ENCODE peak calls at places on chromosomes 1 and 21, in nine cellular contexts. F, G, U, A, R, C, D, I and T are unnamed samples.

GRCh38 chr1:84959294-84959693 is 37.6 kb downstream of the MCOLN2 start:
- DNase-seq in F (no peak), G (no peak), U (no peak), A (no peak), R (no peak), C (no peak), D (no peak), I (no peak), T (no peak)

GRCh38 chr1:23574265-23574754 is 15.0 kb upstream of the ID3 start:
- DNase-seq in F (no peak), G (no peak), U (no peak), A (no peak), R (no peak), C (no peak), D (no peak), I (no peak), T (no peak)

GRCh38 chr1:26957306-26957705 is 3.0 kb downstream of the KDF1 start:
- DNase-seq in F (no peak), G (no peak), U (no peak), A (no peak), R (no peak), C (no peak), D (no peak), I (no peak), T (no peak)

GRCh38 chr1:76257823-76258222 is 183.3 kb downstream of the ST6GALNAC3 start:
- DNase-seq in F (no peak), G (no peak), U (no peak), A (no peak), R (no peak), C (no peak), D (no peak), I (no peak), T (no peak)

GRCh38 chr1:10795305-10796021 is 983 bp downstream of the CASZ1 start:
- DNase-seq in F (no peak), G (peak), U (no peak), A (no peak), R (peak), C (peak), D (no peak), I (no peak), T (no peak)

GRCh38 chr1:26602378-26602959 is 72.9 kb downstream of the RPS6KA1 start:
- DNase-seq in F (no peak), G (peak), U (no peak), A (no peak), R (no peak), C (peak), D (no peak), I (peak), T (no peak)

GRCh38 chr1:159076753-159077656 is at the start of gene AIM2:
- DNase-seq in F (no peak), G (no peak), U (peak), A (peak), R (peak), C (no peak), D (peak), I (no peak), T (no peak)

GRCh38 chr1:8408151-8408839 is 90.4 kb downstream of the SLC45A1 start:
- DNase-seq in F (peak), G (peak), U (no peak), A (no peak), R (peak), C (peak), D (peak), I (peak), T (peak)

GRCh38 chr1:112575154-112575804 is 43.7 kb downstream of the ST7L start:
- DNase-seq in F (no peak), G (no peak), U (no peak), A (no peak), R (peak), C (no peak), D (no peak), I (no peak), T (no peak)

DNA sequence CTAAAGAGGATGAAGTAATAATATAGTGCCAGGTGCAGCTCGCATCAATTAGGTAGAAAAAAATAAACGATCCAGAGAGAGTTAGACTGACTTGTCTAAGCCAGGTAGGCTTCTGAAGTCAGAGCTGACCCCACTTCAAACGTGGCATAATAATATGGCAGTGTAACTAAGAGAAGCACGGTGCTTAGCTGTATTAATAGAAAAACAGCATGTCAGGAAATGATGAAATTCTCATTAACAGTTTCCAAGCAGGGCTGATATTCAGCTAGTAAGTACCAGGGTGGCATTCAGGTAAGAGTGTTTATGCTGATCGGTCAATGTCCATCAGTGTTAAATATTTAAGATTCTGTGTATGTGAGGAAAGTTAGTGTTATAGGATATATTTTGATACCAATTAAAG is 145.8 kb upstream of the SAMSN1 start:
- DNase-seq in F (no peak), G (no peak), U (no peak), A (no peak), R (no peak), C (no peak), D (no peak), I (no peak), T (no peak)
- H3K27ac ChIP-seq in F (no peak), G (no peak), U (no peak), A (no peak), R (no peak), C (no peak), D (no peak), I (no peak), T (no peak)

GRCh38 chr1:14260480-14260879 is 338.0 kb upstream of the KAZN start:
- DNase-seq in F (no peak), G (peak), U (no peak), A (no peak), R (no peak), C (no peak), D (no peak), I (no peak), T (no peak)
- H3K27ac ChIP-seq in F (no peak), G (no peak), U (no peak), A (no peak), R (no peak), C (no peak), D (no peak), I (peak), T (no peak)

GRCh38 chr1:193606035-193606434 is 419.6 kb upstream of the B3GALT2 start:
- DNase-seq in F (no peak), G (no peak), U (no peak), A (no peak), R (no peak), C (no peak), D (no peak), I (no peak), T (no peak)

GRCh38 chr1:193614275-193614674 is 427.9 kb upstream of the B3GALT2 start:
- DNase-seq in F (no peak), G (no peak), U (no peak), A (no peak), R (no peak), C (no peak), D (no peak), I (no peak), T (no peak)

GRCh38 chr1:193614817-193615216 is 428.4 kb upstream of the B3GALT2 start:
- DNase-seq in F (no peak), G (no peak), U (no peak), A (no peak), R (no peak), C (no peak), D (no peak), I (no peak), T (no peak)

GRCh38 chr1:193609592-193609991 is 423.2 kb upstream of the B3GALT2 start:
- DNase-seq in F (no peak), G (no peak), U (no peak), A (no peak), R (no peak), C (no peak), D (no peak), I (no peak), T (no peak)
- H3K27ac ChIP-seq in F (no peak), G (no peak), U (no peak), A (no peak), R (no peak), C (no peak), D (no peak), I (no peak), T (no peak)

GRCh38 chr1:97711858-97712257 is 209.0 kb downstream of the DPYD start:
- DNase-seq in F (no peak), G (no peak), U (no peak), A (no peak), R (no peak), C (no peak), D (no peak), I (no peak), T (no peak)

DNA sequence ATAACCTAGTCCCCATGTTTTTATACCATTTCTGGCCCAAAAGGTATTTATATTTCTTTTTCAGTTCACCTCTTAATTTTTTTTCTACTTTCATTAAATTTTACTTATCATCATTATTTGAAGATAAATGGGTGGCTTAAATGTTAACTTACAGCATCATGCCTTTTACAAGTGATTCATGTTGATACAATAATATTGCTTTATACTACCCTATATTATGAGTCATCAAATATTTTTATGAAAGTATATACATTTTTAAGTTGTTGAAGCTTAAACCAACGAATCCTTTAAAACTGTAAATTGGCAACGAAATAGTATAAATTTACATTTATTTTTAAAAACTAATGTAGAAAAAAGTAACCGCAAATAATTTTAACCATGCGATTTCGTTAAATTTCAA is 207.9 kb downstream of the DPYD start:
- DNase-seq in F (no peak), G (no peak), U (no peak), A (no peak), R (no peak), C (no peak), D (no peak), I (no peak), T (no peak)
- H3K27ac ChIP-seq in F (no peak), G (no peak), U (no peak), A (no peak), R (no peak), C (no peak), D (no peak), I (no peak), T (no peak)